ENCODE peak calls at places on chromosomes 2 and 18, in nine cellular contexts. One of them, this sample, is unnamed.

GRCh38 chr18:53795061-53795460 is 429.4 kb downstream of the MBD2 start:
- DNase-seq in GM23338: no peak
- DNase-seq in MM.1S: no peak
- DNase-seq in thoracic aorta: no peak
- DNase-seq in foreskin keratinocyte: peak; percentile 38
- DNase-seq in tibial artery: no peak
- DNase-seq in adrenal gland: no peak
- DNase-seq in uterus: no peak
- DNase-seq in colonic mucosa: no peak
- DNase-seq in this sample: peak; percentile 40

GRCh38 chr2:65802298-65802942 is 370.0 kb upstream of the SPRED2 start:
- DNase-seq in GM23338: no peak
- DNase-seq in MM.1S: no peak
- DNase-seq in thoracic aorta: no peak
- DNase-seq in foreskin keratinocyte: no peak
- DNase-seq in tibial artery: no peak
- DNase-seq in adrenal gland: no peak
- DNase-seq in uterus: no peak
- DNase-seq in colonic mucosa: no peak
- DNase-seq in this sample: peak; percentile 53

GRCh38 chr2:174024524-174025270 is 59.5 kb upstream of the SP3 start:
- DNase-seq in GM23338: peak; percentile 45
- DNase-seq in MM.1S: no peak
- DNase-seq in thoracic aorta: no peak
- DNase-seq in foreskin keratinocyte: no peak
- DNase-seq in tibial artery: peak; percentile 86
- DNase-seq in adrenal gland: peak; percentile 43
- DNase-seq in uterus: peak; percentile 86
- DNase-seq in colonic mucosa: peak; percentile 62
- DNase-seq in this sample: peak; percentile 91

GRCh38 chr2:60553992-60554648 is 666 bp upstream of the BCL11A start:
- DNase-seq in GM23338: peak; percentile 80
- DNase-seq in MM.1S: peak; percentile 50
- DNase-seq in thoracic aorta: no peak
- DNase-seq in foreskin keratinocyte: peak; percentile 58
- DNase-seq in tibial artery: no peak
- DNase-seq in adrenal gland: peak; percentile 58
- DNase-seq in uterus: no peak
- DNase-seq in colonic mucosa: peak; percentile 63
- DNase-seq in this sample: peak; percentile 73

GRCh38 chr2:43293744-43294695 is 67.6 kb upstream of the ZFP36L2 start:
- DNase-seq in GM23338: no peak
- DNase-seq in MM.1S: peak; percentile 46
- DNase-seq in thoracic aorta: peak; percentile 46
- DNase-seq in foreskin keratinocyte: peak; percentile 94
- DNase-seq in tibial artery: no peak
- DNase-seq in adrenal gland: peak; percentile 69
- DNase-seq in uterus: peak; percentile 47
- DNase-seq in colonic mucosa: peak; percentile 54
- DNase-seq in this sample: peak; percentile 98

GRCh38 chr2:48601349-48601748 is 16.3 kb upstream of the GTF2A1L start:
- DNase-seq in GM23338: peak; percentile 79
- DNase-seq in MM.1S: peak; percentile 40
- DNase-seq in thoracic aorta: no peak
- DNase-seq in foreskin keratinocyte: peak; percentile 18
- DNase-seq in tibial artery: no peak
- DNase-seq in adrenal gland: no peak
- DNase-seq in uterus: no peak
- DNase-seq in colonic mucosa: peak; percentile 23
- DNase-seq in this sample: peak; percentile 26

GRCh38 chr18:5943514-5943913 is 48.2 kb upstream of the TMEM200C start:
- DNase-seq in GM23338: no peak
- DNase-seq in MM.1S: no peak
- DNase-seq in thoracic aorta: no peak
- DNase-seq in foreskin keratinocyte: no peak
- DNase-seq in tibial artery: no peak
- DNase-seq in adrenal gland: peak; percentile 19
- DNase-seq in uterus: no peak
- DNase-seq in colonic mucosa: no peak
- DNase-seq in this sample: peak; percentile 27

GRCh38 chr2:109333414-109334194 is 204.6 kb downstream of the SH3RF3 start:
- DNase-seq in GM23338: peak; percentile 50
- DNase-seq in MM.1S: peak; percentile 22
- DNase-seq in thoracic aorta: no peak
- DNase-seq in foreskin keratinocyte: no peak
- DNase-seq in tibial artery: no peak
- DNase-seq in adrenal gland: no peak
- DNase-seq in uterus: no peak
- DNase-seq in colonic mucosa: no peak
- DNase-seq in this sample: peak; percentile 24

GRCh38 chr2:135820003-135820618 is 16.9 kb downstream of the LCT start:
- DNase-seq in GM23338: no peak
- DNase-seq in MM.1S: no peak
- DNase-seq in thoracic aorta: no peak
- DNase-seq in foreskin keratinocyte: no peak
- DNase-seq in tibial artery: no peak
- DNase-seq in adrenal gland: no peak
- DNase-seq in uterus: no peak
- DNase-seq in colonic mucosa: no peak
- DNase-seq in this sample: no peak

GRCh38 chr2:25312958-25313710 is 28.6 kb downstream of the DNMT3A start:
- DNase-seq in GM23338: no peak
- DNase-seq in MM.1S: no peak
- DNase-seq in thoracic aorta: no peak
- DNase-seq in foreskin keratinocyte: no peak
- DNase-seq in tibial artery: no peak
- DNase-seq in adrenal gland: no peak
- DNase-seq in uterus: no peak
- DNase-seq in colonic mucosa: no peak
- DNase-seq in this sample: no peak

GRCh38 chr2:12428786-12429185 is 287.9 kb upstream of the TRIB2 start:
- DNase-seq in GM23338: peak; percentile 4
- DNase-seq in MM.1S: no peak
- DNase-seq in thoracic aorta: no peak
- DNase-seq in foreskin keratinocyte: no peak
- DNase-seq in tibial artery: no peak
- DNase-seq in adrenal gland: no peak
- DNase-seq in uterus: no peak
- DNase-seq in colonic mucosa: no peak
- DNase-seq in this sample: no peak

GRCh38 chr18:37122877-37123276 is 293.9 kb downstream of the KIAA1328 start:
- DNase-seq in GM23338: no peak
- DNase-seq in MM.1S: no peak
- DNase-seq in thoracic aorta: no peak
- DNase-seq in foreskin keratinocyte: no peak
- DNase-seq in tibial artery: no peak
- DNase-seq in adrenal gland: no peak
- DNase-seq in uterus: no peak
- DNase-seq in colonic mucosa: no peak
- DNase-seq in this sample: no peak

GRCh38 chr2:218536804-218537494 is 31.2 kb downstream of the USP37 start:
- DNase-seq in GM23338: no peak
- DNase-seq in MM.1S: no peak
- DNase-seq in thoracic aorta: no peak
- DNase-seq in foreskin keratinocyte: peak; percentile 26
- DNase-seq in tibial artery: no peak
- DNase-seq in adrenal gland: no peak
- DNase-seq in uterus: no peak
- DNase-seq in colonic mucosa: no peak
- DNase-seq in this sample: no peak

DNA sequence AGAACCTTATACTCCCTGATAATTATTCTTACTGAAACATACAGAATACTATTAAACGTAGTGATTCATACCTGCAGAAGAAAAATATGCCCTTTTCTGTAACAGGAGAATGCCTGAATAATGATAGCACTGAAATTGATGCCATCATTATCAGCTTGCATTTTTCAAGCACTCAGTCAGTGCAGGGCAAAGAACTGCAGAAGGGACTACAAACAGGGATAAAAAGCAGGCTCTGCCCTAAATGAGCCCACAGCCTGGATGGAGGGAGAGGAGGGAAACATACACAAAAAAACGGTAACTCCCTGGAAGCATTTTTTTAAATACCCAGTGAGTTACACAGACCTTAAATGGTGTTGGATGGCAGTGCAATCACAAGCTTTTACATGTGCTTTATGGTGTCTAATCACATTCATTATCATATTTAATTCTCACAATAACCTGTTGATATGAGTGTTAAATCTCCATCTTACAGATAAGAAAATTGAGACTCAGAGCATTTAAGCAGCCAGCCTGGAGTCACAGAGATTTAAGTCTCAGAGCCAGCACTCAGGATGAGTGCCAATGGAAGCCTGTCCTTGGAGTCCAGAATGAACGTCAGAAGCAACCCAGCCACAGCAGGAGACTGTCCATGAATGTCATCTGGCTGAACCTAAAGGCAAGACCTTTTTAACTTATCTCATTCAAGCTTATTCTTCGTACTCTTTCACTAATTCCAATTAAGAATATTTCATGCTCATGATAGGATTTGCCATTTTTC is 139.3 kb upstream of the CTNNA2 start:
- DNase-seq in GM23338: no peak
- DNase-seq in MM.1S: no peak
- DNase-seq in thoracic aorta: no peak
- DNase-seq in foreskin keratinocyte: no peak
- DNase-seq in tibial artery: no peak
- DNase-seq in adrenal gland: peak; percentile 65
- DNase-seq in uterus: no peak
- DNase-seq in colonic mucosa: no peak
- DNase-seq in this sample: no peak
- H3K4me1 ChIP-seq in GM23338: peaks cover 24% of the 10 kb centered on the region
- H3K4me1 ChIP-seq in MM.1S: peaks cover 5% of the 10 kb centered on the region
- H3K4me1 ChIP-seq in thoracic aorta: no peaks in the 10 kb centered on the region
- H3K4me1 ChIP-seq in foreskin keratinocyte: no peaks in the 10 kb centered on the region
- H3K4me1 ChIP-seq in tibial artery: no peaks in the 10 kb centered on the region
- H3K4me1 ChIP-seq in adrenal gland: no peaks in the 10 kb centered on the region
- H3K4me1 ChIP-seq in uterus: no peaks in the 10 kb centered on the region
- H3K4me1 ChIP-seq in colonic mucosa: no peaks in the 10 kb centered on the region
- H3K4me1 ChIP-seq in this sample: peaks cover 17% of the 10 kb centered on the region

GRCh38 chr2:106596844-106597243 is 109.7 kb downstream of the CD8B2 start:
- DNase-seq in GM23338: peak; percentile 67
- DNase-seq in MM.1S: no peak
- DNase-seq in thoracic aorta: no peak
- DNase-seq in foreskin keratinocyte: no peak
- DNase-seq in tibial artery: no peak
- DNase-seq in adrenal gland: no peak
- DNase-seq in uterus: no peak
- DNase-seq in colonic mucosa: no peak
- DNase-seq in this sample: no peak
- TF ChIP-seq CTCF in GM23338: peak; percentile 68
- TF ChIP-seq CTCF in MM.1S: peak; percentile 17
- TF ChIP-seq CTCF in thoracic aorta: peak; percentile 30
- TF ChIP-seq CTCF in foreskin keratinocyte: peak; percentile 41
- TF ChIP-seq CTCF in tibial artery: no peak
- TF ChIP-seq CTCF in adrenal gland: peak; percentile 14
- TF ChIP-seq CTCF in uterus: no peak
- TF ChIP-seq CTCF in colonic mucosa: peak; percentile 17
- TF ChIP-seq CTCF in this sample: peak; percentile 37

GRCh38 chr2:118470297-118470696 is 377.2 kb downstream of the EN1 start:
- DNase-seq in GM23338: no peak
- DNase-seq in MM.1S: no peak
- DNase-seq in thoracic aorta: no peak
- DNase-seq in foreskin keratinocyte: peak; percentile 44
- DNase-seq in tibial artery: no peak
- DNase-seq in adrenal gland: no peak
- DNase-seq in uterus: no peak
- DNase-seq in colonic mucosa: no peak
- DNase-seq in this sample: no peak

GRCh38 chr2:118460425-118460824 is 372.2 kb downstream of the INSIG2 start:
- DNase-seq in GM23338: no peak
- DNase-seq in MM.1S: no peak
- DNase-seq in thoracic aorta: no peak
- DNase-seq in foreskin keratinocyte: peak; percentile 12
- DNase-seq in tibial artery: no peak
- DNase-seq in adrenal gland: no peak
- DNase-seq in uterus: no peak
- DNase-seq in colonic mucosa: no peak
- DNase-seq in this sample: no peak

GRCh38 chr2:118459425-118459824 is 371.2 kb downstream of the INSIG2 start:
- DNase-seq in GM23338: no peak
- DNase-seq in MM.1S: no peak
- DNase-seq in thoracic aorta: no peak
- DNase-seq in foreskin keratinocyte: no peak
- DNase-seq in tibial artery: no peak
- DNase-seq in adrenal gland: no peak
- DNase-seq in uterus: no peak
- DNase-seq in colonic mucosa: no peak
- DNase-seq in this sample: no peak

GRCh38 chr2:118469103-118469502 is 378.3 kb downstream of the EN1 start:
- DNase-seq in GM23338: no peak
- DNase-seq in MM.1S: no peak
- DNase-seq in thoracic aorta: no peak
- DNase-seq in foreskin keratinocyte: no peak
- DNase-seq in tibial artery: no peak
- DNase-seq in adrenal gland: no peak
- DNase-seq in uterus: no peak
- DNase-seq in colonic mucosa: no peak
- DNase-seq in this sample: peak; percentile 10

GRCh38 chr2:118464546-118464945 is 376.3 kb downstream of the INSIG2 start:
- DNase-seq in GM23338: no peak
- DNase-seq in MM.1S: no peak
- DNase-seq in thoracic aorta: no peak
- DNase-seq in foreskin keratinocyte: no peak
- DNase-seq in tibial artery: no peak
- DNase-seq in adrenal gland: no peak
- DNase-seq in uterus: no peak
- DNase-seq in colonic mucosa: no peak
- DNase-seq in this sample: no peak
- H3K27ac ChIP-seq in GM23338: no peak overlapping the region
- H3K27ac ChIP-seq in MM.1S: no peak overlapping the region
- H3K27ac ChIP-seq in thoracic aorta: no peak overlapping the region
- H3K27ac ChIP-seq in foreskin keratinocyte: no peak overlapping the region
- H3K27ac ChIP-seq in tibial artery: no peak overlapping the region
- H3K27ac ChIP-seq in adrenal gland: no peak overlapping the region
- H3K27ac ChIP-seq in uterus: no peak overlapping the region
- H3K27ac ChIP-seq in colonic mucosa: no peak overlapping the region
- H3K27ac ChIP-seq in this sample: no peak overlapping the region

DNA sequence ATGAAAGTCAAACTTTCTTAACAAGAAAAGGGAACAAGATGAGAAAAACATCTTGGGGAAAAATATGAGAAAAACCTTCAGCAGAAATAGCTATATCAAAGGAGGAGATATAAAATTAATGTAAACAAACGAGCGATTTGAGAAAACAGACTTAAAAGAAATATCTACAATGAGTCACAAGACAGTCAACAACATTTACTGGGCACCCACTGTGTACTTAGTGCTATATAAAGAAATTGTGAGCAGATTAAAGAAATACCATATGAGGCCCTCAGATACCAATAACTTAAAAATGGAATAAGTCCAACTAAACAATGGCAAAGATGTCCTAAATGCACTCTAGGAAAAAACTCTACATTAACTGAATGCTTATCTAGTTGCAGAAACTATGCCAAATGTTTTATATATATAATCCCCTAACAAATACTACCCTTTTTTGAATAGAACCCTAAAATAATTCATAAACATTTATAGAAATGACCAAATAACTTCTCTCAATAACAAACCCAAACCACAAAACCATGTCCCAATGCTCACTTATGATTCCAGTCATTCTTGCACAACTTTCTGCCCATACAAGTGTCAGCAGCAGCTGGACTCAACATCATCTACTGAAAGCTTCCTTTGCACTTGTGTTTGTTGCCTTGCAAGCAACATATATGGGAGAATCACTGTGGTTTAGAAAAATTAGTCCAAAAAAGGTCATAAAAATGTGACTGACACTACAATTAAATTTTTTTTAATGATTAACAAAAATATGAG is 83.5 kb downstream of the COBLL1 start:
- DNase-seq in GM23338: no peak
- DNase-seq in MM.1S: no peak
- DNase-seq in thoracic aorta: no peak
- DNase-seq in foreskin keratinocyte: no peak
- DNase-seq in tibial artery: no peak
- DNase-seq in adrenal gland: no peak
- DNase-seq in uterus: no peak
- DNase-seq in colonic mucosa: no peak
- DNase-seq in this sample: peak; percentile 85
- H3K4me1 ChIP-seq in GM23338: no peaks in the 10 kb centered on the region
- H3K4me1 ChIP-seq in MM.1S: peaks cover 38% of the 10 kb centered on the region
- H3K4me1 ChIP-seq in thoracic aorta: peaks cover 18% of the 10 kb centered on the region
- H3K4me1 ChIP-seq in foreskin keratinocyte: peaks cover 4% of the 10 kb centered on the region
- H3K4me1 ChIP-seq in tibial artery: no peaks in the 10 kb centered on the region
- H3K4me1 ChIP-seq in adrenal gland: peaks cover 6% of the 10 kb centered on the region
- H3K4me1 ChIP-seq in uterus: no peaks in the 10 kb centered on the region
- H3K4me1 ChIP-seq in colonic mucosa: no peaks in the 10 kb centered on the region
- H3K4me1 ChIP-seq in this sample: no peaks in the 10 kb centered on the region